ENCODE peak calls at places on chromosomes 5 and 9, in ten cellular contexts. One of them, this sample, is unnamed.

GRCh38 chr5:139273322-139273571 is 20.3 kb upstream of the MATR3 start:
- DNase-seq in effector memory CD8-positive, alpha-beta T cell: no peak
- DNase-seq in effector memory CD4-positive, alpha-beta T cell: no peak
- DNase-seq in LoVo: no peak
- DNase-seq in ELR: no peak
- DNase-seq in left ventricle myocardium superior: no peak
- DNase-seq in Ammon's horn: no peak
- DNase-seq in EL: no peak
- DNase-seq in GM23248: no peak
- DNase-seq in A549: peak; percentile 43
- DNase-seq in this sample: no peak

GRCh38 chr9:91736898-91737601 is 213.0 kb downstream of the ROR2 start:
- DNase-seq in ELR: no peak
- DNase-seq in effector memory CD8-positive, alpha-beta T cell: no peak
- DNase-seq in GM23248: no peak
- DNase-seq in LoVo: no peak
- DNase-seq in A549: no peak
- DNase-seq in left ventricle myocardium superior: no peak
- DNase-seq in EL: no peak
- DNase-seq in Ammon's horn: no peak
- DNase-seq in effector memory CD4-positive, alpha-beta T cell: no peak
- DNase-seq in this sample: no peak

GRCh38 chr5:160380041-160380440 is 9.6 kb upstream of the C1QTNF2 start:
- DNase-seq in effector memory CD8-positive, alpha-beta T cell: no peak
- DNase-seq in A549: no peak
- DNase-seq in Ammon's horn: no peak
- DNase-seq in LoVo: no peak
- DNase-seq in effector memory CD4-positive, alpha-beta T cell: no peak
- DNase-seq in GM23248: no peak
- DNase-seq in EL: no peak
- DNase-seq in left ventricle myocardium superior: no peak
- DNase-seq in ELR: no peak
- DNase-seq in this sample: no peak

GRCh38 chr9:127796225-127796813 is 6.4 kb upstream of the FPGS start:
- DNase-seq in ELR: peak; percentile 27
- DNase-seq in LoVo: no peak
- DNase-seq in GM23248: peak; percentile 52
- DNase-seq in Ammon's horn: no peak
- DNase-seq in left ventricle myocardium superior: no peak
- DNase-seq in EL: peak; percentile 29
- DNase-seq in effector memory CD4-positive, alpha-beta T cell: no peak
- DNase-seq in A549: no peak
- DNase-seq in effector memory CD8-positive, alpha-beta T cell: no peak
- DNase-seq in this sample: peak; percentile 56

GRCh38 chr5:14449052-14449661 is 132.4 kb upstream of the OTULINL start:
- DNase-seq in A549: no peak
- DNase-seq in ELR: peak; percentile 94
- DNase-seq in Ammon's horn: no peak
- DNase-seq in left ventricle myocardium superior: no peak
- DNase-seq in effector memory CD4-positive, alpha-beta T cell: no peak
- DNase-seq in effector memory CD8-positive, alpha-beta T cell: no peak
- DNase-seq in EL: peak; percentile 98
- DNase-seq in LoVo: peak; percentile 38
- DNase-seq in GM23248: peak; percentile 98
- DNase-seq in this sample: peak; percentile 74

GRCh38 chr9:126397056-126397455 is 70.4 kb downstream of the MVB12B start:
- DNase-seq in A549: peak; percentile 10
- DNase-seq in effector memory CD8-positive, alpha-beta T cell: peak; percentile 78
- DNase-seq in effector memory CD4-positive, alpha-beta T cell: peak; percentile 57
- DNase-seq in LoVo: no peak
- DNase-seq in GM23248: no peak
- DNase-seq in ELR: no peak
- DNase-seq in Ammon's horn: no peak
- DNase-seq in left ventricle myocardium superior: no peak
- DNase-seq in EL: no peak
- DNase-seq in this sample: no peak

GRCh38 chr5:139065296-139065695 is 132.9 kb downstream of the SIL1 start:
- DNase-seq in Ammon's horn: no peak
- DNase-seq in GM23248: no peak
- DNase-seq in EL: no peak
- DNase-seq in LoVo: no peak
- DNase-seq in ELR: no peak
- DNase-seq in effector memory CD8-positive, alpha-beta T cell: no peak
- DNase-seq in left ventricle myocardium superior: no peak
- DNase-seq in A549: no peak
- DNase-seq in effector memory CD4-positive, alpha-beta T cell: no peak
- DNase-seq in this sample: no peak

GRCh38 chr5:11164456-11165286 is 403.6 kb upstream of the DAP start:
- DNase-seq in LoVo: no peak
- DNase-seq in A549: no peak
- DNase-seq in Ammon's horn: peak; percentile 76
- DNase-seq in GM23248: no peak
- DNase-seq in ELR: no peak
- DNase-seq in EL: no peak
- DNase-seq in effector memory CD4-positive, alpha-beta T cell: no peak
- DNase-seq in effector memory CD8-positive, alpha-beta T cell: no peak
- DNase-seq in left ventricle myocardium superior: no peak
- DNase-seq in this sample: no peak

GRCh38 chr5:151315998-151316597 is 12.5 kb upstream of the SLC36A3 start:
- DNase-seq in effector memory CD4-positive, alpha-beta T cell: no peak
- DNase-seq in A549: peak; percentile 77
- DNase-seq in LoVo: peak; percentile 72
- DNase-seq in GM23248: peak; percentile 84
- DNase-seq in ELR: peak; percentile 77
- DNase-seq in Ammon's horn: peak; percentile 35
- DNase-seq in EL: peak; percentile 64
- DNase-seq in effector memory CD8-positive, alpha-beta T cell: peak; percentile 50
- DNase-seq in left ventricle myocardium superior: peak; percentile 85
- DNase-seq in this sample: peak; percentile 77

GRCh38 chr9:22840641-22841040 is 394.0 kb downstream of the DMRTA1 start:
- DNase-seq in left ventricle myocardium superior: no peak
- DNase-seq in Ammon's horn: no peak
- DNase-seq in effector memory CD4-positive, alpha-beta T cell: no peak
- DNase-seq in effector memory CD8-positive, alpha-beta T cell: no peak
- DNase-seq in GM23248: no peak
- DNase-seq in EL: no peak
- DNase-seq in A549: no peak
- DNase-seq in ELR: no peak
- DNase-seq in LoVo: no peak
- DNase-seq in this sample: no peak

GRCh38 chr9:3241290-3241689 is 284.5 kb downstream of the RFX3 start:
- DNase-seq in Ammon's horn: peak; percentile 10
- DNase-seq in EL: no peak
- DNase-seq in LoVo: no peak
- DNase-seq in effector memory CD4-positive, alpha-beta T cell: no peak
- DNase-seq in left ventricle myocardium superior: no peak
- DNase-seq in A549: no peak
- DNase-seq in effector memory CD8-positive, alpha-beta T cell: no peak
- DNase-seq in GM23248: no peak
- DNase-seq in ELR: no peak
- DNase-seq in this sample: no peak

GRCh38 chr5:84370176-84370575 is 14.5 kb downstream of the EDIL3 start:
- DNase-seq in left ventricle myocardium superior: no peak
- DNase-seq in A549: no peak
- DNase-seq in GM23248: no peak
- DNase-seq in ELR: no peak
- DNase-seq in Ammon's horn: no peak
- DNase-seq in LoVo: no peak
- DNase-seq in EL: no peak
- DNase-seq in effector memory CD4-positive, alpha-beta T cell: no peak
- DNase-seq in effector memory CD8-positive, alpha-beta T cell: no peak
- DNase-seq in this sample: no peak

GRCh38 chr5:146523698-146524097 is 7.7 kb upstream of the GPR151 start:
- DNase-seq in effector memory CD4-positive, alpha-beta T cell: no peak
- DNase-seq in left ventricle myocardium superior: no peak
- DNase-seq in LoVo: no peak
- DNase-seq in ELR: no peak
- DNase-seq in effector memory CD8-positive, alpha-beta T cell: no peak
- DNase-seq in EL: no peak
- DNase-seq in A549: no peak
- DNase-seq in Ammon's horn: no peak
- DNase-seq in GM23248: no peak
- DNase-seq in this sample: no peak

GRCh38 chr5:10801931-10802674 is 41.1 kb upstream of the DAP start:
- DNase-seq in A549: no peak
- DNase-seq in ELR: no peak
- DNase-seq in effector memory CD4-positive, alpha-beta T cell: no peak
- DNase-seq in effector memory CD8-positive, alpha-beta T cell: no peak
- DNase-seq in GM23248: no peak
- DNase-seq in EL: no peak
- DNase-seq in Ammon's horn: no peak
- DNase-seq in left ventricle myocardium superior: no peak
- DNase-seq in LoVo: no peak
- DNase-seq in this sample: no peak

GRCh38 chr5:62312036-62312435 is 6.0 kb downstream of the KIF2A start:
- DNase-seq in left ventricle myocardium superior: no peak
- DNase-seq in effector memory CD4-positive, alpha-beta T cell: no peak
- DNase-seq in A549: no peak
- DNase-seq in effector memory CD8-positive, alpha-beta T cell: no peak
- DNase-seq in Ammon's horn: no peak
- DNase-seq in LoVo: no peak
- DNase-seq in EL: no peak
- DNase-seq in GM23248: peak; percentile 51
- DNase-seq in ELR: no peak
- DNase-seq in this sample: no peak

GRCh38 chr9:69806642-69807041 is 14.0 kb upstream of the CFAP95 start:
- DNase-seq in A549: no peak
- DNase-seq in EL: no peak
- DNase-seq in effector memory CD8-positive, alpha-beta T cell: no peak
- DNase-seq in effector memory CD4-positive, alpha-beta T cell: no peak
- DNase-seq in Ammon's horn: no peak
- DNase-seq in GM23248: no peak
- DNase-seq in left ventricle myocardium superior: no peak
- DNase-seq in ELR: no peak
- DNase-seq in LoVo: peak; percentile 23
- DNase-seq in this sample: no peak

GRCh38 chr9:25117791-25118190 is 560.5 kb downstream of the TUSC1 start:
- DNase-seq in LoVo: no peak
- DNase-seq in EL: no peak
- DNase-seq in left ventricle myocardium superior: no peak
- DNase-seq in ELR: no peak
- DNase-seq in effector memory CD8-positive, alpha-beta T cell: no peak
- DNase-seq in GM23248: no peak
- DNase-seq in effector memory CD4-positive, alpha-beta T cell: no peak
- DNase-seq in Ammon's horn: no peak
- DNase-seq in A549: no peak
- DNase-seq in this sample: no peak

GRCh38 chr9:97889941-97890557 is 32.3 kb downstream of the TRMO start:
- DNase-seq in Ammon's horn: no peak
- DNase-seq in ELR: peak; percentile 46
- DNase-seq in EL: peak; percentile 50
- DNase-seq in effector memory CD8-positive, alpha-beta T cell: peak; percentile 65
- DNase-seq in LoVo: no peak
- DNase-seq in A549: peak; percentile 46
- DNase-seq in effector memory CD4-positive, alpha-beta T cell: peak; percentile 39
- DNase-seq in left ventricle myocardium superior: peak; percentile 36
- DNase-seq in GM23248: peak; percentile 44
- DNase-seq in this sample: no peak

GRCh38 chr9:6877671-6878161 is 119.9 kb downstream of the KDM4C start:
- DNase-seq in LoVo: no peak
- DNase-seq in effector memory CD8-positive, alpha-beta T cell: no peak
- DNase-seq in left ventricle myocardium superior: no peak
- DNase-seq in A549: peak; percentile 8
- DNase-seq in Ammon's horn: no peak
- DNase-seq in effector memory CD4-positive, alpha-beta T cell: no peak
- DNase-seq in EL: peak; percentile 77
- DNase-seq in ELR: peak; percentile 78
- DNase-seq in GM23248: peak; percentile 86
- DNase-seq in this sample: no peak

This sample was measured in gastrocnemius medialis.